ENCODE peak calls at places on chromosomes 4 and X, in seven cellular contexts. K is psoas muscle, M is mesothelial cell of epicardium, W is GM18507, N is hippocampal formation, P is neuronal stem cell, J is AG09319. F is an unnamed sample.

GRCh38 chr4:104592894-104593470 is 98.3 kb upstream of the CXXC4 start:
- DNase-seq in P (no peak), M (no peak), N (no peak), K (no peak), J (no peak), W (no peak), F (peak; percentile 52)

GRCh38 chr4:99811850-99812249 is 4.8 kb upstream of the DAPP1 start:
- DNase-seq in M (no peak), P (no peak), N (no peak), W (no peak), J (no peak), K (no peak), F (no peak)

GRCh38 chrX:14095702-14096101 is 66.0 kb upstream of the GEMIN8 start:
- DNase-seq in K (peak; percentile 7), W (peak; percentile 0), M (no peak), N (no peak), P (peak; percentile 39), J (peak; percentile 22), F (peak; percentile 16)

GRCh38 chr4:123666486-123666885 is 269.9 kb downstream of the SPRY1 start:
- DNase-seq in W (no peak), N (no peak), P (no peak), K (no peak), J (no peak), M (no peak), F (no peak)

GRCh38 chr4:2932951-2933565 is 30.1 kb downstream of the NOP14 start:
- DNase-seq in N (no peak), P (no peak), W (no peak), J (no peak), M (peak; percentile 15), K (no peak), F (no peak)

GRCh38 chr4:47160095-47160494 is 128.7 kb downstream of the GABRB1 start:
- DNase-seq in M (no peak), W (no peak), N (no peak), J (no peak), P (no peak), K (no peak), F (peak; percentile 16)

GRCh38 chr4:96874657-96875056 is 1034.8 kb downstream of the PDHA2 start:
- DNase-seq in N (no peak), W (no peak), P (no peak), K (no peak), J (no peak), M (no peak), F (no peak)

GRCh38 chr4:130632731-130633604 is 1537.0 kb downstream of the C4orf33 start:
- DNase-seq in P (no peak), W (no peak), M (no peak), J (no peak), K (no peak), N (no peak), F (peak; percentile 45)

GRCh38 chr4:85707591-85707990 is 232.6 kb downstream of the ARHGAP24 start:
- DNase-seq in N (no peak), W (no peak), K (no peak), J (no peak), M (no peak), P (no peak), F (no peak)

GRCh38 chrX:136635235-136635634 is 12.7 kb upstream of the CD40LG start:
- DNase-seq in M (no peak), W (peak; percentile 8), K (no peak), N (no peak), P (no peak), J (no peak), F (no peak)

GRCh38 chr4:150240011-150240410 is 161.8 kb downstream of the DCLK2 start:
- DNase-seq in P (no peak), J (no peak), K (no peak), W (no peak), N (no peak), M (no peak), F (peak; percentile 61)

GRCh38 chrX:134388161-134389109 is 71.5 kb upstream of the HPRT1 start:
- DNase-seq in N (no peak), M (no peak), W (no peak), K (no peak), J (no peak), P (no peak), F (no peak)

GRCh38 chr4:15457401-15458201 is 12.1 kb upstream of the CC2D2A start:
- DNase-seq in K (no peak), J (no peak), N (no peak), M (no peak), W (no peak), P (no peak), F (peak; percentile 58)

GRCh38 chr4:122765702-122766352 is 33.3 kb downstream of the BBS12 start:
- DNase-seq in K (no peak), N (no peak), J (peak; percentile 65), P (no peak), W (no peak), M (no peak), F (peak; percentile 87)

GRCh38 chr4:139076016-139076744 is 60.6 kb downstream of the NOCT start:
- DNase-seq in K (no peak), W (no peak), J (no peak), M (no peak), N (no peak), P (no peak), F (peak; percentile 20)

GRCh38 chrX:7948483-7948882 is 21.3 kb upstream of the PNPLA4 start:
- DNase-seq in N (no peak), K (no peak), W (no peak), P (no peak), M (no peak), J (no peak), F (no peak)

GRCh38 chr4:150090836-150091235 is 12.6 kb downstream of the DCLK2 start:
- DNase-seq in P (no peak), K (no peak), J (peak; percentile 72), W (no peak), N (no peak), M (no peak), F (peak; percentile 92)

GRCh38 chr4:149306537-149306936 is 509.1 kb downstream of the IQCM start:
- DNase-seq in K (no peak), N (no peak), P (no peak), J (no peak), M (no peak), W (no peak), F (no peak)

GRCh38 chr4:126761947-126762650 is 870.7 kb upstream of the INTU start:
- DNase-seq in K (no peak), N (no peak), J (no peak), P (no peak), W (no peak), M (no peak), F (no peak)

GRCh38 chr4:112060212-112060611 is 85.0 kb upstream of the FAM241A start:
- DNase-seq in P (peak; percentile 14), J (no peak), W (no peak), K (no peak), M (no peak), N (no peak), F (no peak)

GRCh38 chr4:850323-850945 is 24.5 kb upstream of the CPLX1 start:
- DNase-seq in N (no peak), J (no peak), M (no peak), P (no peak), K (peak; percentile 14), W (no peak), F (no peak)

GRCh38 chrX:19512961-19513360 is 2.3 kb downstream of the MAP3K15 start:
- DNase-seq in W (no peak), J (no peak), N (no peak), M (no peak), P (no peak), K (no peak), F (no peak)

GRCh38 chr4:52577285-52577968 is 81.7 kb downstream of the USP46 start:
- DNase-seq in M (no peak), J (no peak), K (no peak), W (no peak), P (no peak), N (no peak), F (peak; percentile 69)

GRCh38 chrX:20711366-20711765 is 444.7 kb upstream of the RPS6KA3 start:
- DNase-seq in K (no peak), P (no peak), W (no peak), N (no peak), M (no peak), J (no peak), F (no peak)

GRCh38 chr4:182495111-182495510 is 251.9 kb downstream of the TENM3 start:
- DNase-seq in J (no peak), N (no peak), M (no peak), K (no peak), P (no peak), W (no peak), F (no peak)

GRCh38 chr4:8728536-8729407 is 136.2 kb downstream of the CPZ start:
- DNase-seq in W (no peak), N (no peak), P (no peak), M (peak; percentile 11), J (no peak), K (no peak), F (no peak)

GRCh38 chr4:48908687-48909086 is 2.1 kb upstream of the OCIAD2 start:
- DNase-seq in K (no peak), W (no peak), M (no peak), N (no peak), P (no peak), J (no peak), F (no peak)

GRCh38 chr4:7805533-7806079 is 134.1 kb downstream of the AFAP1 start:
- DNase-seq in M (no peak), P (no peak), W (no peak), N (no peak), K (peak; percentile 43), J (peak; percentile 71), F (peak; percentile 97)

GRCh38 chr4:76850010-76850441 is 47.9 kb downstream of the SOWAHB start:
- DNase-seq in P (no peak), W (no peak), J (peak; percentile 52), N (no peak), K (no peak), M (no peak), F (peak; percentile 97)

GRCh38 chr4:68466751-68467150 is 19.5 kb downstream of the TMPRSS11E start:
- DNase-seq in P (no peak), N (no peak), W (no peak), M (no peak), K (no peak), J (no peak), F (peak; percentile 52)

GRCh38 chrX:153646620-153647373 is at the start of gene DUSP9:
- DNase-seq in P (no peak), W (no peak), K (no peak), M (no peak), N (no peak), J (no peak), F (no peak)

F was measured in astrocyte.